ENCODE peak calls at places on chromosomes 4 and X, in eight cellular contexts. J is breast epithelium; D is fibroblast of pulmonary artery; S is cardiac fibroblast; P is tibial artery; K is CD8-positive, alpha-beta T cell; H is epithelial cell of esophagus; Q is heart left ventricle. F is an unnamed sample.
A peak's percentile ranks its signal among the peaks of the same experiment; 100 is the strongest.

GRCh38 chr4:118716304-118716703 is 31.1 kb downstream of the METTL14 start:
- DNase-seq in H (no peak), K (no peak), P (no peak), Q (no peak), D (no peak), J (no peak), S (no peak), F (no peak)

GRCh38 chr4:7546809-7547367 is 112.2 kb upstream of the PSAPL1 start:
- DNase-seq in Q (no peak), J (no peak), H (no peak), D (no peak), P (no peak), S (peak; percentile 3), K (no peak), F (peak; percentile 53)

GRCh38 chrX:118603981-118604380 is 108.4 kb downstream of the DOCK11 start:
- DNase-seq in J (peak; percentile 27), K (peak; percentile 11), Q (peak; percentile 10), S (peak; percentile 67), P (no peak), D (peak; percentile 76), H (peak; percentile 44), F (peak; percentile 41)

GRCh38 chrX:22121161-22121560 is 89.0 kb downstream of the PHEX start:
- DNase-seq in Q (no peak), P (no peak), K (no peak), S (no peak), H (peak; percentile 44), J (no peak), D (no peak), F (no peak)

GRCh38 chrX:41553688-41554087 is 106.5 kb downstream of the NYX start:
- DNase-seq in K (no peak), J (no peak), P (no peak), H (peak; percentile 8), D (no peak), Q (no peak), S (no peak), F (peak; percentile 2)

GRCh38 chrX:154840856-154841255 is 6.4 kb upstream of the SMIM9 start:
- DNase-seq in D (peak; percentile 79), S (peak; percentile 77), P (no peak), Q (no peak), H (peak; percentile 54), K (no peak), J (no peak), F (peak; percentile 33)

GRCh38 chr4:72631296-72631695 is 62.3 kb upstream of the ADAMTS3 start:
- DNase-seq in S (peak; percentile 51), J (peak; percentile 72), H (peak; percentile 93), K (no peak), D (peak; percentile 63), Q (no peak), P (no peak), F (peak; percentile 86)

GRCh38 chr4:57405359-57405758 is 295.2 kb upstream of the IGFBP7 start:
- DNase-seq in D (peak; percentile 3), Q (no peak), S (peak; percentile 15), K (no peak), J (no peak), P (no peak), H (peak; percentile 99), F (peak; percentile 71)

GRCh38 chrX:21376636-21377035 is 2.4 kb downstream of the CNKSR2 start:
- DNase-seq in D (no peak), S (no peak), J (no peak), K (no peak), H (no peak), P (no peak), Q (no peak), F (no peak)

GRCh38 chr4:7929530-7929951 is 10.1 kb downstream of the AFAP1 start:
- DNase-seq in H (peak; percentile 90), D (no peak), K (no peak), P (no peak), J (peak; percentile 78), S (peak; percentile 33), Q (no peak), F (no peak)

GRCh38 chr4:75547647-75548387 is 8.0 kb upstream of the ODAPH start:
- DNase-seq in H (peak; percentile 33), S (peak; percentile 71), D (peak; percentile 71), P (peak; percentile 70), J (peak; percentile 21), K (no peak), Q (peak; percentile 18), F (no peak)

GRCh38 chr4:7194251-7195137 is 2.2 kb downstream of the SORCS2 start:
- DNase-seq in Q (no peak), S (no peak), J (no peak), P (peak; percentile 60), D (peak; percentile 17), H (no peak), K (no peak), F (no peak)

GRCh38 chrX:135315864-135316263 is 6.6 kb downstream of the ETDC start:
- DNase-seq in H (no peak), Q (no peak), S (no peak), D (no peak), P (no peak), J (no peak), K (no peak), F (no peak)
- TF ChIP-seq CTCF in H (no peak), Q (no peak), S (no peak), D (no peak), P (no peak), J (no peak), K (no peak), F (no peak)

GRCh38 chr4:188971125-188971524 is 831.9 kb downstream of the TRIML1 start:
- DNase-seq in H (peak; percentile 71), Q (no peak), D (no peak), S (no peak), P (no peak), J (no peak), K (no peak), F (peak; percentile 36)
- TF ChIP-seq CTCF in H (peak; percentile 66), Q (no peak), D (no peak), S (peak; percentile 26), P (no peak), J (no peak), K (no peak), F (peak; percentile 73)

GRCh38 chr4:147015531-147015930 is 69.9 kb upstream of the TTC29 start:
- DNase-seq in Q (no peak), J (no peak), K (no peak), S (no peak), H (no peak), P (no peak), D (no peak), F (no peak)
- TF ChIP-seq CTCF in Q (no peak), J (no peak), K (no peak), S (no peak), H (no peak), P (no peak), D (no peak), F (no peak)

DNA sequence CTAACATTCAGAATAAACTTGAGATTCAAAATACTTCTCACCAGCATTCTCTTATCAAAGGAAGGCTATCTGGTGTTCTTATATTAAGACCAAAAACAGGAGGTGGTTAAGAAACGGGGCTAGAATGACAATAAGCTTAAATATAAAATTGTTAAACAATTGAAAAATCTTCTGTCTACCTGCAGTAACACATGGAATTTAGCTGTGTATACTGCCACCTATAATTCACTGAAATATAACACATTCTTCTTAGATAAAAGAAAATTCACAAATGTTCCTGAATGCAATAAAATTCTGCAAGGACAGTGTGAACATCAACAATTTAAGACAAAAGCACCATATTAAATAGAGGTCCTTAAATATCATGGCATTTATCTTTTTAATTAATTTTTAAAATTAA is 11.5 kb upstream of the PCDH10 start:
- DNase-seq in J (no peak), S (no peak), P (no peak), Q (no peak), D (peak; percentile 27), H (no peak), K (no peak), F (no peak)
- TF ChIP-seq CTCF in J (no peak), S (no peak), P (no peak), Q (no peak), D (peak; percentile 27), H (no peak), K (no peak), F (peak; percentile 43)

GRCh38 chrX:130896026-130896425 is 7.0 kb downstream of the ENOX2 start:
- DNase-seq in Q (no peak), P (no peak), D (peak; percentile 46), K (no peak), S (peak; percentile 36), J (no peak), H (no peak), F (no peak)
- TF ChIP-seq CTCF in Q (no peak), P (no peak), D (no peak), K (no peak), S (no peak), J (no peak), H (no peak), F (no peak)

GRCh38 chrX:25278341-25278740 is 262.6 kb upstream of the ARX start:
- DNase-seq in S (no peak), D (no peak), K (no peak), Q (no peak), H (no peak), P (no peak), J (no peak), F (no peak)

GRCh38 chrX:25277574-25277973 is 261.8 kb upstream of the ARX start:
- DNase-seq in K (no peak), S (no peak), H (no peak), D (no peak), Q (no peak), P (no peak), J (no peak), F (no peak)

GRCh38 chrX:25275159-25275558 is 259.4 kb upstream of the ARX start:
- DNase-seq in Q (no peak), P (no peak), K (no peak), S (no peak), J (no peak), D (no peak), H (peak; percentile 0), F (no peak)
- TF ChIP-seq CTCF in Q (no peak), P (no peak), K (no peak), S (no peak), J (no peak), D (no peak), H (no peak), F (no peak)

F was measured in HFFc6.